ENCODE peak calls at places on chromosomes 16 and 17, in six cellular contexts. One of them, this sample, is unnamed.

GRCh38 chr16:51762081-51762995 is 611.3 kb upstream of the SALL1 start:
- DNase-seq in MM.1S: peak
- DNase-seq in CD8-positive, alpha-beta T cell: no peak
- DNase-seq in amniotic stem cell: peak
- DNase-seq in activated gamma-delta T cell: no peak
- DNase-seq in activated CD8-positive, alpha-beta memory T cell treated with anti-CD3 and anti-CD28 coated beads for 24 hours: peak
- DNase-seq in this sample: peak

GRCh38 chr16:58138852-58139251 is 9.7 kb upstream of the CFAP20 start:
- DNase-seq in amniotic stem cell: no peak
- DNase-seq in MM.1S: no peak
- DNase-seq in activated CD8-positive, alpha-beta memory T cell treated with anti-CD3 and anti-CD28 coated beads for 24 hours: no peak
- DNase-seq in activated gamma-delta T cell: no peak
- DNase-seq in CD8-positive, alpha-beta T cell: no peak
- DNase-seq in this sample: no peak

GRCh38 chr17:40938981-40939380 is 1.5 kb upstream of the KRT23 start:
- DNase-seq in MM.1S: no peak
- DNase-seq in CD8-positive, alpha-beta T cell: no peak
- DNase-seq in activated CD8-positive, alpha-beta memory T cell treated with anti-CD3 and anti-CD28 coated beads for 24 hours: no peak
- DNase-seq in amniotic stem cell: no peak
- DNase-seq in activated gamma-delta T cell: no peak
- DNase-seq in this sample: no peak

GRCh38 chr17:1042486-1042885 is 45.6 kb downstream of the TIMM22 start:
- DNase-seq in CD8-positive, alpha-beta T cell: no peak
- DNase-seq in MM.1S: no peak
- DNase-seq in activated CD8-positive, alpha-beta memory T cell treated with anti-CD3 and anti-CD28 coated beads for 24 hours: no peak
- DNase-seq in activated gamma-delta T cell: no peak
- DNase-seq in amniotic stem cell: no peak
- DNase-seq in this sample: no peak

GRCh38 chr17:74861554-74862107 is 1.9 kb upstream of the GRIN2C start:
- DNase-seq in MM.1S: no peak
- DNase-seq in activated CD8-positive, alpha-beta memory T cell treated with anti-CD3 and anti-CD28 coated beads for 24 hours: peak
- DNase-seq in amniotic stem cell: no peak
- DNase-seq in CD8-positive, alpha-beta T cell: no peak
- DNase-seq in activated gamma-delta T cell: no peak
- DNase-seq in this sample: no peak

GRCh38 chr16:8720080-8720966 is 45.9 kb downstream of the ABAT start:
- DNase-seq in CD8-positive, alpha-beta T cell: no peak
- DNase-seq in activated gamma-delta T cell: no peak
- DNase-seq in MM.1S: no peak
- DNase-seq in activated CD8-positive, alpha-beta memory T cell treated with anti-CD3 and anti-CD28 coated beads for 24 hours: no peak
- DNase-seq in amniotic stem cell: no peak
- DNase-seq in this sample: no peak

GRCh38 chr17:73228748-73229236 is 32.9 kb downstream of the CPSF4L start:
- DNase-seq in activated CD8-positive, alpha-beta memory T cell treated with anti-CD3 and anti-CD28 coated beads for 24 hours: no peak
- DNase-seq in CD8-positive, alpha-beta T cell: no peak
- DNase-seq in amniotic stem cell: peak
- DNase-seq in MM.1S: peak
- DNase-seq in activated gamma-delta T cell: no peak
- DNase-seq in this sample: no peak

GRCh38 chr16:23702951-23703350 is 10.1 kb downstream of the ERN2 start:
- DNase-seq in amniotic stem cell: no peak
- DNase-seq in CD8-positive, alpha-beta T cell: no peak
- DNase-seq in activated CD8-positive, alpha-beta memory T cell treated with anti-CD3 and anti-CD28 coated beads for 24 hours: no peak
- DNase-seq in activated gamma-delta T cell: no peak
- DNase-seq in MM.1S: no peak
- DNase-seq in this sample: no peak

GRCh38 chr17:32275060-32276042 is 9.7 kb downstream of the RHBDL3 start:
- DNase-seq in activated CD8-positive, alpha-beta memory T cell treated with anti-CD3 and anti-CD28 coated beads for 24 hours: no peak
- DNase-seq in MM.1S: no peak
- DNase-seq in activated gamma-delta T cell: no peak
- DNase-seq in amniotic stem cell: peak
- DNase-seq in CD8-positive, alpha-beta T cell: no peak
- DNase-seq in this sample: no peak

GRCh38 chr17:17358060-17358751 is 55.0 kb downstream of the NT5M start:
- DNase-seq in MM.1S: no peak
- DNase-seq in amniotic stem cell: no peak
- DNase-seq in activated gamma-delta T cell: no peak
- DNase-seq in activated CD8-positive, alpha-beta memory T cell treated with anti-CD3 and anti-CD28 coated beads for 24 hours: no peak
- DNase-seq in CD8-positive, alpha-beta T cell: no peak
- DNase-seq in this sample: peak

GRCh38 chr17:77445908-77446535 is 305.3 kb downstream of the SEC14L1 start:
- DNase-seq in CD8-positive, alpha-beta T cell: peak
- DNase-seq in activated CD8-positive, alpha-beta memory T cell treated with anti-CD3 and anti-CD28 coated beads for 24 hours: peak
- DNase-seq in amniotic stem cell: no peak
- DNase-seq in activated gamma-delta T cell: no peak
- DNase-seq in MM.1S: peak
- DNase-seq in this sample: no peak

GRCh38 chr17:43661699-43662431 is at the start of gene MEOX1:
- DNase-seq in activated gamma-delta T cell: no peak
- DNase-seq in amniotic stem cell: peak
- DNase-seq in CD8-positive, alpha-beta T cell: no peak
- DNase-seq in activated CD8-positive, alpha-beta memory T cell treated with anti-CD3 and anti-CD28 coated beads for 24 hours: peak
- DNase-seq in MM.1S: no peak
- DNase-seq in this sample: no peak

GRCh38 chr17:77999413-78000173 is 41.1 kb downstream of the TNRC6C start:
- DNase-seq in CD8-positive, alpha-beta T cell: no peak
- DNase-seq in amniotic stem cell: no peak
- DNase-seq in MM.1S: no peak
- DNase-seq in activated CD8-positive, alpha-beta memory T cell treated with anti-CD3 and anti-CD28 coated beads for 24 hours: no peak
- DNase-seq in activated gamma-delta T cell: no peak
- DNase-seq in this sample: no peak

GRCh38 chr17:60770946-60771422 is 93.3 kb downstream of the BCAS3 start:
- DNase-seq in amniotic stem cell: no peak
- DNase-seq in CD8-positive, alpha-beta T cell: no peak
- DNase-seq in activated gamma-delta T cell: no peak
- DNase-seq in activated CD8-positive, alpha-beta memory T cell treated with anti-CD3 and anti-CD28 coated beads for 24 hours: no peak
- DNase-seq in MM.1S: no peak
- DNase-seq in this sample: no peak

GRCh38 chr17:31621566-31621965 is 230.1 kb downstream of the RAB11FIP4 start:
- DNase-seq in MM.1S: no peak
- DNase-seq in CD8-positive, alpha-beta T cell: no peak
- DNase-seq in activated CD8-positive, alpha-beta memory T cell treated with anti-CD3 and anti-CD28 coated beads for 24 hours: no peak
- DNase-seq in activated gamma-delta T cell: no peak
- DNase-seq in amniotic stem cell: no peak
- DNase-seq in this sample: no peak

GRCh38 chr16:85057212-85057889 is 29.8 kb downstream of the KIAA0513 start:
- DNase-seq in amniotic stem cell: no peak
- DNase-seq in CD8-positive, alpha-beta T cell: no peak
- DNase-seq in activated gamma-delta T cell: no peak
- DNase-seq in activated CD8-positive, alpha-beta memory T cell treated with anti-CD3 and anti-CD28 coated beads for 24 hours: no peak
- DNase-seq in MM.1S: no peak
- DNase-seq in this sample: no peak

GRCh38 chr16:17638134-17638533 is 167.4 kb upstream of the XYLT1 start:
- DNase-seq in amniotic stem cell: no peak
- DNase-seq in activated gamma-delta T cell: no peak
- DNase-seq in activated CD8-positive, alpha-beta memory T cell treated with anti-CD3 and anti-CD28 coated beads for 24 hours: no peak
- DNase-seq in CD8-positive, alpha-beta T cell: no peak
- DNase-seq in MM.1S: no peak
- DNase-seq in this sample: no peak

GRCh38 chr16:964696-965395 is 5.9 kb downstream of the LMF1 start:
- DNase-seq in MM.1S: no peak
- DNase-seq in activated CD8-positive, alpha-beta memory T cell treated with anti-CD3 and anti-CD28 coated beads for 24 hours: no peak
- DNase-seq in CD8-positive, alpha-beta T cell: no peak
- DNase-seq in amniotic stem cell: no peak
- DNase-seq in activated gamma-delta T cell: no peak
- DNase-seq in this sample: peak

GRCh38 chr16:9256196-9256595 is 164.8 kb downstream of the HAPSTR1 start:
- DNase-seq in CD8-positive, alpha-beta T cell: no peak
- DNase-seq in activated gamma-delta T cell: no peak
- DNase-seq in MM.1S: peak
- DNase-seq in amniotic stem cell: no peak
- DNase-seq in activated CD8-positive, alpha-beta memory T cell treated with anti-CD3 and anti-CD28 coated beads for 24 hours: no peak
- DNase-seq in this sample: no peak

GRCh38 chr17:9115446-9116265 is 94.3 kb downstream of the NTN1 start:
- DNase-seq in activated CD8-positive, alpha-beta memory T cell treated with anti-CD3 and anti-CD28 coated beads for 24 hours: peak
- DNase-seq in CD8-positive, alpha-beta T cell: peak
- DNase-seq in MM.1S: no peak
- DNase-seq in amniotic stem cell: no peak
- DNase-seq in activated gamma-delta T cell: no peak
- DNase-seq in this sample: peak

GRCh38 chr17:40961586-40961985 is 5.2 kb downstream of the KRT39 start:
- DNase-seq in activated gamma-delta T cell: no peak
- DNase-seq in activated CD8-positive, alpha-beta memory T cell treated with anti-CD3 and anti-CD28 coated beads for 24 hours: no peak
- DNase-seq in CD8-positive, alpha-beta T cell: no peak
- DNase-seq in MM.1S: no peak
- DNase-seq in amniotic stem cell: no peak
- DNase-seq in this sample: no peak

GRCh38 chr16:48558269-48558915 is 51.6 kb downstream of the N4BP1 start:
- DNase-seq in amniotic stem cell: no peak
- DNase-seq in CD8-positive, alpha-beta T cell: no peak
- DNase-seq in activated CD8-positive, alpha-beta memory T cell treated with anti-CD3 and anti-CD28 coated beads for 24 hours: no peak
- DNase-seq in MM.1S: no peak
- DNase-seq in activated gamma-delta T cell: no peak
- DNase-seq in this sample: no peak

GRCh38 chr17:55344514-55344997 is 77.1 kb downstream of the MMD start:
- DNase-seq in MM.1S: no peak
- DNase-seq in amniotic stem cell: no peak
- DNase-seq in CD8-positive, alpha-beta T cell: no peak
- DNase-seq in activated gamma-delta T cell: no peak
- DNase-seq in activated CD8-positive, alpha-beta memory T cell treated with anti-CD3 and anti-CD28 coated beads for 24 hours: no peak
- DNase-seq in this sample: no peak

GRCh38 chr16:88633684-88634140 is 4.7 kb upstream of the IL17C start:
- DNase-seq in activated CD8-positive, alpha-beta memory T cell treated with anti-CD3 and anti-CD28 coated beads for 24 hours: no peak
- DNase-seq in amniotic stem cell: no peak
- DNase-seq in CD8-positive, alpha-beta T cell: peak
- DNase-seq in activated gamma-delta T cell: peak
- DNase-seq in MM.1S: peak
- DNase-seq in this sample: peak

GRCh38 chr17:30363715-30364202 is 15.0 kb upstream of the CPD start:
- DNase-seq in amniotic stem cell: no peak
- DNase-seq in CD8-positive, alpha-beta T cell: peak
- DNase-seq in activated CD8-positive, alpha-beta memory T cell treated with anti-CD3 and anti-CD28 coated beads for 24 hours: peak
- DNase-seq in MM.1S: peak
- DNase-seq in activated gamma-delta T cell: no peak
- DNase-seq in this sample: peak

GRCh38 chr16:49015189-49015540 is 266.5 kb downstream of the CBLN1 start:
- DNase-seq in CD8-positive, alpha-beta T cell: no peak
- DNase-seq in MM.1S: no peak
- DNase-seq in activated gamma-delta T cell: no peak
- DNase-seq in activated CD8-positive, alpha-beta memory T cell treated with anti-CD3 and anti-CD28 coated beads for 24 hours: no peak
- DNase-seq in amniotic stem cell: no peak
- DNase-seq in this sample: no peak

GRCh38 chr16:55120408-55120807 is 189.7 kb downstream of the IRX5 start:
- DNase-seq in activated gamma-delta T cell: no peak
- DNase-seq in MM.1S: no peak
- DNase-seq in activated CD8-positive, alpha-beta memory T cell treated with anti-CD3 and anti-CD28 coated beads for 24 hours: no peak
- DNase-seq in amniotic stem cell: no peak
- DNase-seq in CD8-positive, alpha-beta T cell: no peak
- DNase-seq in this sample: no peak

GRCh38 chr17:43767053-43767712 is 8.6 kb upstream of the SOST start:
- DNase-seq in activated CD8-positive, alpha-beta memory T cell treated with anti-CD3 and anti-CD28 coated beads for 24 hours: no peak
- DNase-seq in CD8-positive, alpha-beta T cell: no peak
- DNase-seq in MM.1S: no peak
- DNase-seq in amniotic stem cell: no peak
- DNase-seq in activated gamma-delta T cell: no peak
- DNase-seq in this sample: no peak

GRCh38 chr17:1532836-1533602 is 16.6 kb upstream of the INPP5K start:
- DNase-seq in activated gamma-delta T cell: no peak
- DNase-seq in CD8-positive, alpha-beta T cell: no peak
- DNase-seq in MM.1S: no peak
- DNase-seq in amniotic stem cell: no peak
- DNase-seq in activated CD8-positive, alpha-beta memory T cell treated with anti-CD3 and anti-CD28 coated beads for 24 hours: peak
- DNase-seq in this sample: no peak

GRCh38 chr17:733743-734142 is 1.3 kb downstream of the TLCD3A start:
- DNase-seq in amniotic stem cell: no peak
- DNase-seq in activated CD8-positive, alpha-beta memory T cell treated with anti-CD3 and anti-CD28 coated beads for 24 hours: no peak
- DNase-seq in CD8-positive, alpha-beta T cell: no peak
- DNase-seq in MM.1S: no peak
- DNase-seq in activated gamma-delta T cell: no peak
- DNase-seq in this sample: no peak

GRCh38 chr16:17504050-17504449 is 33.3 kb upstream of the XYLT1 start:
- DNase-seq in activated CD8-positive, alpha-beta memory T cell treated with anti-CD3 and anti-CD28 coated beads for 24 hours: no peak
- DNase-seq in CD8-positive, alpha-beta T cell: no peak
- DNase-seq in MM.1S: no peak
- DNase-seq in amniotic stem cell: no peak
- DNase-seq in activated gamma-delta T cell: no peak
- DNase-seq in this sample: no peak

GRCh38 chr16:791131-791530 is 2.7 kb downstream of the CHTF18 start:
- DNase-seq in MM.1S: no peak
- DNase-seq in activated CD8-positive, alpha-beta memory T cell treated with anti-CD3 and anti-CD28 coated beads for 24 hours: no peak
- DNase-seq in amniotic stem cell: no peak
- DNase-seq in activated gamma-delta T cell: no peak
- DNase-seq in CD8-positive, alpha-beta T cell: no peak
- DNase-seq in this sample: no peak

GRCh38 chr16:25626172-25626571 is 65.6 kb upstream of the HS3ST4 start:
- DNase-seq in activated CD8-positive, alpha-beta memory T cell treated with anti-CD3 and anti-CD28 coated beads for 24 hours: no peak
- DNase-seq in activated gamma-delta T cell: no peak
- DNase-seq in MM.1S: no peak
- DNase-seq in CD8-positive, alpha-beta T cell: no peak
- DNase-seq in amniotic stem cell: no peak
- DNase-seq in this sample: no peak

GRCh38 chr17:16589097-16589969 is 20.3 kb upstream of the ZNF287 start:
- DNase-seq in MM.1S: peak
- DNase-seq in activated CD8-positive, alpha-beta memory T cell treated with anti-CD3 and anti-CD28 coated beads for 24 hours: peak
- DNase-seq in amniotic stem cell: peak
- DNase-seq in CD8-positive, alpha-beta T cell: peak
- DNase-seq in activated gamma-delta T cell: peak
- DNase-seq in this sample: peak